ENCODE peak calls at places on chromosomes 16 and 17, in six cellular contexts. P is fibroblast of pulmonary artery, H is anterior cingulate cortex, J is cardiac fibroblast, Y is neural progenitor cell, G is NCI-H748 treated with DMSO at 0.1 percent for 48 hours. K is an unnamed sample.

GRCh38 chr17:39306509-39307212 is 80.9 kb upstream of the STAC2 start:
- DNase-seq in G (no peak), P (peak), J (peak), Y (no peak), H (no peak), K (no peak)

GRCh38 chr16:62889097-62889496 is 852.9 kb upstream of the CDH8 start:
- DNase-seq in Y (no peak), P (no peak), H (no peak), J (no peak), G (no peak), K (no peak)

GRCh38 chr17:72719582-72720493 is 372.6 kb downstream of the SLC39A11 start:
- DNase-seq in H (no peak), Y (no peak), J (no peak), P (peak), G (no peak), K (no peak)

GRCh38 chr17:61452301-61453290 is at the start of gene TBX4:
- DNase-seq in G (no peak), P (no peak), H (no peak), J (no peak), Y (peak), K (no peak)

GRCh38 chr17:46727572-46728348 is 90.7 kb downstream of the WNT3 start:
- DNase-seq in Y (no peak), H (no peak), J (peak), P (peak), G (no peak), K (no peak)

GRCh38 chr17:73747221-73748002 is 103.2 kb upstream of the SDK2 start:
- DNase-seq in G (no peak), Y (no peak), H (no peak), J (no peak), P (no peak), K (no peak)

GRCh38 chr16:54178491-54178976 is 108.1 kb downstream of the IRX3 start:
- DNase-seq in G (no peak), Y (peak), J (no peak), H (no peak), P (no peak), K (no peak)

GRCh38 chr16:75599452-75600277 is 23.4 kb downstream of the ADAT1 start:
- DNase-seq in J (no peak), G (no peak), P (no peak), Y (no peak), H (no peak), K (no peak)

GRCh38 chr17:37461668-37462067 is 28.0 kb upstream of the DUSP14 start:
- DNase-seq in H (no peak), P (no peak), J (peak), Y (no peak), G (no peak), K (no peak)

GRCh38 chr17:61117983-61118382 is 281.7 kb upstream of the TBX2 start:
- DNase-seq in Y (no peak), H (no peak), P (no peak), J (no peak), G (no peak), K (no peak)

GRCh38 chr17:73770115-73770848 is 126.0 kb upstream of the SDK2 start:
- DNase-seq in H (peak), P (peak), J (peak), G (no peak), Y (no peak), K (peak)

GRCh38 chr17:17837966-17838962 is 1.5 kb upstream of the SREBF1 start:
- DNase-seq in P (peak), J (peak), H (no peak), Y (peak), G (peak), K (peak)

GRCh38 chr17:48626202-48626469 is at the start of gene HOXB9:
- DNase-seq in Y (no peak), G (no peak), H (no peak), J (no peak), P (no peak), K (no peak)

GRCh38 chr17:11302395-11302932 is 61.5 kb downstream of the SHISA6 start:
- DNase-seq in G (no peak), J (no peak), H (no peak), Y (no peak), P (no peak), K (no peak)

GRCh38 chr17:50207792-50208567 is 6.5 kb upstream of the COL1A1 start:
- DNase-seq in Y (no peak), P (no peak), J (no peak), G (no peak), H (no peak), K (no peak)